ENCODE peak calls at places on chromosome 12, in nine cellular contexts. P, I, K, J, N, R, S, W and A are unnamed samples.

GRCh38 chr12:106138646-106139421 is at the start of gene NUAK1:
- DNase-seq in K (peak), S (no peak), W (peak), J (peak), P (no peak), N (peak), R (peak), I (no peak), A (peak)

GRCh38 chr12:89411846-89412245 is 59.5 kb upstream of the DUSP6 start:
- DNase-seq in R (no peak), J (no peak), P (no peak), I (no peak), S (no peak), W (no peak), N (no peak), K (no peak), A (no peak)

GRCh38 chr12:46266382-46266791 is 2.5 kb downstream of the SLC38A1 start:
- DNase-seq in N (no peak), J (peak), S (peak), P (peak), R (peak), K (peak), I (no peak), W (peak), A (peak)

GRCh38 chr12:71299541-71300376 is 139.8 kb upstream of the LGR5 start:
- DNase-seq in S (no peak), I (no peak), N (no peak), R (no peak), K (no peak), P (peak), W (no peak), J (peak), A (no peak)

GRCh38 chr12:17809206-17809605 is 280.8 kb downstream of the RERGL start:
- DNase-seq in J (no peak), R (no peak), I (no peak), K (no peak), S (no peak), N (no peak), P (no peak), W (no peak), A (no peak)

GRCh38 chr12:81992461-81992860 is 233.3 kb upstream of the PPFIA2 start:
- DNase-seq in P (no peak), W (peak), R (no peak), N (no peak), J (peak), S (no peak), I (no peak), K (no peak), A (no peak)

GRCh38 chr12:41993283-41993682 is 151.4 kb downstream of the GXYLT1 start:
- DNase-seq in S (no peak), N (no peak), W (no peak), K (no peak), J (no peak), I (no peak), P (no peak), R (no peak), A (no peak)

GRCh38 chr12:89225401-89225800 is 126.9 kb downstream of the DUSP6 start:
- DNase-seq in N (peak), I (no peak), J (peak), R (peak), W (peak), K (no peak), P (peak), S (peak), A (no peak)

GRCh38 chr12:130829391-130830245 is 9.4 kb downstream of the STX2 start:
- DNase-seq in N (no peak), W (no peak), I (no peak), S (no peak), R (no peak), J (no peak), K (no peak), P (no peak), A (no peak)

GRCh38 chr12:94621662-94622359 is 28.5 kb downstream of the TMCC3 start:
- DNase-seq in R (no peak), N (no peak), I (no peak), P (peak), W (no peak), J (peak), K (no peak), S (peak), A (peak)

GRCh38 chr12:124523071-124523470 is 44.3 kb downstream of the NCOR2 start:
- DNase-seq in R (peak), S (peak), K (no peak), N (peak), W (no peak), P (no peak), J (no peak), I (no peak), A (no peak)

GRCh38 chr12:132593938-132594358 is 16.4 kb downstream of the LRCOL1 start:
- DNase-seq in P (peak), J (peak), W (peak), R (peak), I (peak), K (peak), S (peak), N (peak), A (peak)

GRCh38 chr12:131710464-131711457 is at the start of gene SFSWAP:
- DNase-seq in N (peak), J (peak), W (peak), I (peak), S (peak), K (peak), R (peak), P (peak), A (peak)

GRCh38 chr12:108792361-108793292 is 61.3 kb upstream of the CORO1C start:
- DNase-seq in N (no peak), P (no peak), W (no peak), I (no peak), K (no peak), S (no peak), J (no peak), R (no peak), A (no peak)

GRCh38 chr12:65696227-65696626 is 128.1 kb upstream of the HMGA2 start:
- DNase-seq in S (no peak), N (no peak), R (no peak), J (peak), P (peak), I (no peak), K (no peak), W (peak), A (no peak)

GRCh38 chr12:116382456-116382902 is 105.0 kb upstream of the MED13L start:
- DNase-seq in R (peak), J (peak), I (no peak), W (peak), S (peak), K (no peak), P (peak), N (no peak), A (no peak)

GRCh38 chr12:62785941-62786559 is 148.9 kb downstream of the PPM1H start:
- DNase-seq in W (peak), I (peak), P (peak), K (no peak), R (peak), S (peak), J (peak), N (no peak), A (peak)

GRCh38 chr12:69392146-69392928 is 32.8 kb downstream of the YEATS4 start:
- DNase-seq in N (no peak), W (no peak), I (no peak), P (peak), S (no peak), R (no peak), K (no peak), J (peak), A (no peak)

GRCh38 chr12:106897082-106897481 is 58.6 kb upstream of the TMEM263 start:
- DNase-seq in P (peak), K (no peak), N (no peak), W (peak), R (no peak), S (no peak), I (no peak), J (peak), A (peak)

GRCh38 chr12:83016226-83016835 is 329.6 kb downstream of the TMTC2 start:
- DNase-seq in K (peak), S (peak), R (peak), N (no peak), I (peak), J (peak), P (peak), W (peak), A (peak)

GRCh38 chr12:94769040-94769420 is 118.7 kb upstream of the TMCC3 start:
- DNase-seq in W (no peak), N (no peak), I (no peak), R (no peak), K (no peak), P (peak), S (no peak), J (no peak), A (peak)

DNA sequence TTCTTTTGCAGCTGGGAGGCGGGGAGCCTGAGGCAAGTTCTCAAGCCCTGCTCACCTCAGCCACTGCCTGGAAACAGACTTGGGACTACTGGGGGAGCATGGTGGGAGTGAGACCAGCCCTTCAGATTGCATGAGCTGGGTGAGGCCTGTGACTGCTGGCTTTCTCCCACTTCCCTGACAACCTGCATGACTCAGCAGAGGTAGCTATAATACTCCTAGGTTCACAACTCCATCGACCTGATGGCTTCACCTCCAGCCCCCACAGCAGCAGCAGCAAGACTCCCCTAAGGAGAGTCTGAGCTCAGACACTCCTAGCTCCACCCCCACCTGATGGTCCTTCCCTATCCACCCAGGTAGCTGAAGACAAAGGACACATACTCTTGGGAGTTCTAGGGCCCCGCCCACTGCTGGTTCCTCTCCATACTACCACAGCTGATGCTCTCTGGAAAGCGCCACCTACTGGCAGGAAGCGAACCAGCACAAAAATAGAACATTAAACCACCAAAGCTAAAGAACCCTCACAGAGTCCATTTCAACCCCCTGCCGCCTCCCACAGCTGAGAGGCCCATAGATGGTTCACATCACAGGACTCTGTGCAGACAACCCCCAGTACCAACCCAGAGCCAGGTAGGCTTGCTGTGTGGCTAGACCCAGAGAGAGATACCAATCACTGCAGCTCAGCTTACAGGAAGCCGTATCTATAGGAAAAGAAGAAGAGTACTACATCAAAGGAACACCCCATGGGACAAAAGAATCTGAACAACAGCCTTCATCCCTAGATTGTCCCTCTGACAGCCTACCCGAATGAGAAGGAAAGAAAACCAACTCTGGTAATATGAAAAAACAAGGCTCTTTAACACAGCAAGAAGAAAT is 68.7 kb downstream of the RPAP3 start:
- DNase-seq in J (peak), W (peak), I (no peak), S (no peak), N (peak), R (no peak), K (no peak), P (peak), A (no peak)
- TF ChIP-seq CTCF in J (peak), W (peak), I (peak), S (peak), N (peak), R (peak), K (no peak), P (peak), A (peak)

GRCh38 chr12:3896851-3897351 is 23.7 kb upstream of the PARP11 start:
- DNase-seq in W (no peak), J (peak), I (no peak), R (peak), N (no peak), K (peak), P (no peak), S (no peak), A (peak)
- H3K4me3 ChIP-seq in W (no peak), J (no peak), I (no peak), R (no peak), N (no peak), K (no peak), P (no peak), S (no peak), A (no peak)

DNA sequence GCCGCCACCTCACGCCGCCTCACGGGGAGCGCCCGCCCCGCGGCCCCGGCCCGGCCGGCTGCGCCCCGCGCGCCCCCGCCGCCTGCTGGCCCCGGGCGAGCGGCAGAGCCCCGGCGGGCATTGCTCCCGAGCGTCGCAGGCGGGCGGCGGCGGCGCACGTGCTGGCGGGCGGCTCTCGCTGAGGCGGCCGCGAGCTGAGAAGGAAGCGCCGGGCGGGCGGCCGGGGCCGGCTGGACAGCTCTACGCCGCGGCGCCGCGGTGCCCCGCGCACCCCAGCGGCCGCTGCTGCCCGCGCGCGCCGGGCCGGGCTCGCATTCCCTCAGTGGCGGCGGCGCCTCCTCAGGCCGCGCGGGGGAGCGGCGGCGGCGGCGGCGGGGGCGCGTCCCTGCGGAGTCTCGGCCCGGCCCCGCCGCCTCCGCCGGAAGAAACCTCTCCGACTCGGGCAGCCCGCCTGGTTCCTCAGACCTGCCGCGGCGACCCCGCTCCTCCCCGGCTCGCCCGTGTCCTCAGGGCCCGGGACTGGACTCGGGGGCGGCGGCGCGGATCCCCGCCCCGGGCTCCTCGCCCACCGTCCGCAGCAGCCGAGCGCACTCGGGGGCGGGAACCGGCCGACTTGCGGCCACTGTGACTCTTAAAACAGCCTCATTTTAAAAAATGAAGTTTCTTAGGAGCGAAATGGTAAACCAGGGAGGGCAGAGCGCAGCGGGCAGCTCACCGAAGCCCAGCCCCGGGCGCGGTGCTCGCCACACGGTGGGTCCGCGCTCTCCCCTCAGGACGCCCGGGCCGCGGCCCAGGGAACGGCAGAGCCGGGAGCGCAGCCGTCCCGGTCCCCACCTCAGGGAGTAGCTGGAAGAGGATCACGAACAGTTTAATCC is at the start of gene PITPNM2:
- DNase-seq in I (no peak), W (peak), J (peak), S (peak), K (peak), N (peak), R (peak), P (peak), A (peak)
- TF ChIP-seq CTCF in I (no peak), W (peak), J (no peak), S (no peak), K (peak), N (peak), R (no peak), P (peak), A (no peak)

GRCh38 chr12:55396326-55396725 is 4.0 kb upstream of the OR6C65 start:
- DNase-seq in R (no peak), K (no peak), J (no peak), N (no peak), S (no peak), I (no peak), P (no peak), W (no peak), A (no peak)

GRCh38 chr12:55392032-55392795 is 8.1 kb upstream of the OR6C65 start:
- DNase-seq in I (no peak), P (no peak), R (no peak), J (no peak), K (no peak), N (no peak), W (no peak), S (no peak), A (no peak)
- H3K4me3 ChIP-seq in I (no peak), P (no peak), R (no peak), J (no peak), K (no peak), N (no peak), W (no peak), S (no peak), A (no peak)

GRCh38 chr12:48818831-48819590 is 715 bp downstream of the CACNB3 start:
- DNase-seq in J (peak), N (no peak), R (no peak), I (no peak), P (no peak), K (no peak), W (no peak), S (no peak), A (peak)
- TF ChIP-seq CTCF in J (peak), N (peak), R (peak), I (peak), P (peak), K (no peak), W (peak), S (no peak), A (peak)

DNA sequence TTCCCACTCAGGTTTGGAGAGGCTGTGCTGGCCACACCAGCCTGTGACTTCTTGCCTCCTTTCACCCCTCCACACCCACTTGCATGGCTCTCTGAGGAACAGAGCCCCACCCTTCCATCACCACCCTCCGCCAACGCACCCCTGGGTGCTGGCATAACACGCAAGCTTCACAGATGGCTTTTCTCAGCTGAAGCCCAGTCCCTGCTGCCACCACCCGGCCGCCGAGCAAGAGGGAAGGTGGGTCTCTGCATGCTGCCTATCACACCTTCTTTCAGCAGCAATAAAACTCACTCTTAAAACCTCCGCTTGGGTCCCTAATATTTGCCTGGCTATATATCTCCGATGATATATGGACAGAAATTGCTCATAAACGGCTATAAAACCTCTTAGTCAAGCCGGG is 41.6 kb downstream of the SMUG1 start:
- DNase-seq in W (no peak), K (no peak), P (peak), R (peak), J (no peak), I (no peak), S (no peak), N (no peak), A (peak)
- H3K4me3 ChIP-seq in W (no peak), K (no peak), P (no peak), R (no peak), J (no peak), I (no peak), S (no peak), N (no peak), A (no peak)

DNA sequence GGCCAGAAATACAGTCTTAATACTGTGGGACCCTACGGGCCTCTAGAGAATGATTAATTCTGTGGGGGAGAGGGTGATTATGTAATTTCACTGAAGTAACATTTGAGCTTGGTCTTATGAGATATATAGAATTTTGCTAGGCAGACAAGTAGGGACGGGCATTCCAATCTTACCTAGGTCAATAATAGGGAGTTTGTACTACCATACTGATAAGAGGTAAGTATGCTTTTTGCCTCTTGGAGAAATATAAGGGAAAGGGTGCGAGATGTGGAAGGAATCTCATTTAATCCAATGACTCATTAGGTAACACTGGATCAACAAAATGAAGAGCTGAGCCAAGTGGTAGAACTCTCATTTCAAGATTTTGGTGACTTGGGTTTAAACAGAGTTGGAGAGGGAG is 5.2 kb downstream of the RAB5B start:
- DNase-seq in P (no peak), R (no peak), I (no peak), N (no peak), S (no peak), K (no peak), J (no peak), W (no peak), A (no peak)
- TF ChIP-seq CTCF in P (no peak), R (no peak), I (no peak), N (no peak), S (no peak), K (no peak), J (no peak), W (no peak), A (no peak)